ENCODE peak calls at places on chromosomes 5 and 9, in ten cellular contexts. One of them, this sample, is unnamed.

GRCh38 chr5:144352318-144352717 is 181.6 kb downstream of the KCTD16 start:
- DNase-seq in astrocyte of the spinal cord: no peak
- DNase-seq in Calu3: no peak
- DNase-seq in CD8-positive, alpha-beta T cell: no peak
- DNase-seq in IMR-90: no peak
- DNase-seq in keratinocyte: no peak
- DNase-seq in cardiac muscle cell: no peak
- DNase-seq in WERI-Rb-1: no peak
- DNase-seq in fibroblast of the aortic adventitia: no peak
- DNase-seq in cardiac fibroblast: no peak
- DNase-seq in this sample: no peak

GRCh38 chr9:38405841-38406240 is 13.3 kb downstream of the ALDH1B1 start:
- DNase-seq in astrocyte of the spinal cord: no peak
- DNase-seq in Calu3: no peak
- DNase-seq in CD8-positive, alpha-beta T cell: no peak
- DNase-seq in IMR-90: peak; percentile 21
- DNase-seq in keratinocyte: no peak
- DNase-seq in cardiac muscle cell: no peak
- DNase-seq in WERI-Rb-1: peak; percentile 34
- DNase-seq in fibroblast of the aortic adventitia: no peak
- DNase-seq in cardiac fibroblast: no peak
- DNase-seq in this sample: no peak

GRCh38 chr5:73853091-73853490 is 227.1 kb downstream of the ARHGEF28 start:
- DNase-seq in astrocyte of the spinal cord: peak; percentile 52
- DNase-seq in Calu3: peak; percentile 61
- DNase-seq in CD8-positive, alpha-beta T cell: no peak
- DNase-seq in IMR-90: peak; percentile 73
- DNase-seq in keratinocyte: no peak
- DNase-seq in cardiac muscle cell: no peak
- DNase-seq in WERI-Rb-1: no peak
- DNase-seq in fibroblast of the aortic adventitia: peak; percentile 59
- DNase-seq in cardiac fibroblast: no peak
- DNase-seq in this sample: no peak

GRCh38 chr5:128671861-128672414 is 133.9 kb upstream of the FBN2 start:
- DNase-seq in astrocyte of the spinal cord: no peak
- DNase-seq in Calu3: no peak
- DNase-seq in CD8-positive, alpha-beta T cell: no peak
- DNase-seq in IMR-90: no peak
- DNase-seq in keratinocyte: no peak
- DNase-seq in cardiac muscle cell: no peak
- DNase-seq in WERI-Rb-1: no peak
- DNase-seq in fibroblast of the aortic adventitia: peak; percentile 39
- DNase-seq in cardiac fibroblast: no peak
- DNase-seq in this sample: no peak

GRCh38 chr5:78533356-78533755 is 115.2 kb downstream of the LHFPL2 start:
- DNase-seq in astrocyte of the spinal cord: peak; percentile 51
- DNase-seq in Calu3: no peak
- DNase-seq in CD8-positive, alpha-beta T cell: no peak
- DNase-seq in IMR-90: peak; percentile 38
- DNase-seq in keratinocyte: no peak
- DNase-seq in cardiac muscle cell: no peak
- DNase-seq in WERI-Rb-1: no peak
- DNase-seq in fibroblast of the aortic adventitia: peak; percentile 48
- DNase-seq in cardiac fibroblast: peak; percentile 64
- DNase-seq in this sample: no peak

GRCh38 chr5:31639488-31640011 is 619 bp downstream of the PDZD2 start:
- DNase-seq in astrocyte of the spinal cord: no peak
- DNase-seq in Calu3: no peak
- DNase-seq in CD8-positive, alpha-beta T cell: peak; percentile 6
- DNase-seq in IMR-90: no peak
- DNase-seq in keratinocyte: no peak
- DNase-seq in cardiac muscle cell: no peak
- DNase-seq in WERI-Rb-1: peak; percentile 24
- DNase-seq in fibroblast of the aortic adventitia: no peak
- DNase-seq in cardiac fibroblast: no peak
- DNase-seq in this sample: peak; percentile 21

GRCh38 chr5:112270299-112271293 is 148.5 kb downstream of the EPB41L4A start:
- DNase-seq in astrocyte of the spinal cord: no peak
- DNase-seq in Calu3: no peak
- DNase-seq in CD8-positive, alpha-beta T cell: no peak
- DNase-seq in IMR-90: no peak
- DNase-seq in keratinocyte: no peak
- DNase-seq in cardiac muscle cell: peak; percentile 2
- DNase-seq in WERI-Rb-1: no peak
- DNase-seq in fibroblast of the aortic adventitia: peak; percentile 0
- DNase-seq in cardiac fibroblast: peak; percentile 10
- DNase-seq in this sample: no peak

GRCh38 chr5:151742870-151743294 is 15.5 kb downstream of the ATOX1 start:
- DNase-seq in astrocyte of the spinal cord: peak; percentile 75
- DNase-seq in Calu3: peak; percentile 35
- DNase-seq in CD8-positive, alpha-beta T cell: no peak
- DNase-seq in IMR-90: peak; percentile 74
- DNase-seq in keratinocyte: no peak
- DNase-seq in cardiac muscle cell: peak; percentile 76
- DNase-seq in WERI-Rb-1: peak; percentile 52
- DNase-seq in fibroblast of the aortic adventitia: peak; percentile 79
- DNase-seq in cardiac fibroblast: peak; percentile 74
- DNase-seq in this sample: no peak

GRCh38 chr9:110626109-110626829 is 42.3 kb upstream of the MUSK start:
- DNase-seq in astrocyte of the spinal cord: peak; percentile 84
- DNase-seq in Calu3: no peak
- DNase-seq in CD8-positive, alpha-beta T cell: no peak
- DNase-seq in IMR-90: peak; percentile 98
- DNase-seq in keratinocyte: no peak
- DNase-seq in cardiac muscle cell: peak; percentile 88
- DNase-seq in WERI-Rb-1: no peak
- DNase-seq in fibroblast of the aortic adventitia: peak; percentile 92
- DNase-seq in cardiac fibroblast: peak; percentile 88
- DNase-seq in this sample: no peak

GRCh38 chr9:110255417-110256141 is 728 bp downstream of the TXN start:
- DNase-seq in astrocyte of the spinal cord: peak; percentile 43
- DNase-seq in Calu3: peak; percentile 59
- DNase-seq in CD8-positive, alpha-beta T cell: peak; percentile 17
- DNase-seq in IMR-90: peak; percentile 47
- DNase-seq in keratinocyte: no peak
- DNase-seq in cardiac muscle cell: peak; percentile 49
- DNase-seq in WERI-Rb-1: no peak
- DNase-seq in fibroblast of the aortic adventitia: peak; percentile 61
- DNase-seq in cardiac fibroblast: peak; percentile 46
- DNase-seq in this sample: no peak

GRCh38 chr9:87567047-87567446 is 69.4 kb downstream of the DAPK1 start:
- DNase-seq in astrocyte of the spinal cord: no peak
- DNase-seq in Calu3: no peak
- DNase-seq in CD8-positive, alpha-beta T cell: no peak
- DNase-seq in IMR-90: no peak
- DNase-seq in keratinocyte: no peak
- DNase-seq in cardiac muscle cell: peak; percentile 63
- DNase-seq in WERI-Rb-1: peak; percentile 49
- DNase-seq in fibroblast of the aortic adventitia: peak; percentile 76
- DNase-seq in cardiac fibroblast: peak; percentile 64
- DNase-seq in this sample: no peak

GRCh38 chr5:175766963-175767362 is 104.4 kb upstream of the CPLX2 start:
- DNase-seq in astrocyte of the spinal cord: no peak
- DNase-seq in Calu3: no peak
- DNase-seq in CD8-positive, alpha-beta T cell: no peak
- DNase-seq in IMR-90: no peak
- DNase-seq in keratinocyte: no peak
- DNase-seq in cardiac muscle cell: no peak
- DNase-seq in WERI-Rb-1: no peak
- DNase-seq in fibroblast of the aortic adventitia: no peak
- DNase-seq in cardiac fibroblast: no peak
- DNase-seq in this sample: no peak

GRCh38 chr9:133253268-133253667 is 21.7 kb downstream of the ABO start:
- DNase-seq in astrocyte of the spinal cord: no peak
- DNase-seq in Calu3: no peak
- DNase-seq in CD8-positive, alpha-beta T cell: no peak
- DNase-seq in IMR-90: no peak
- DNase-seq in keratinocyte: no peak
- DNase-seq in cardiac muscle cell: no peak
- DNase-seq in WERI-Rb-1: no peak
- DNase-seq in fibroblast of the aortic adventitia: no peak
- DNase-seq in cardiac fibroblast: no peak
- DNase-seq in this sample: no peak

DNA sequence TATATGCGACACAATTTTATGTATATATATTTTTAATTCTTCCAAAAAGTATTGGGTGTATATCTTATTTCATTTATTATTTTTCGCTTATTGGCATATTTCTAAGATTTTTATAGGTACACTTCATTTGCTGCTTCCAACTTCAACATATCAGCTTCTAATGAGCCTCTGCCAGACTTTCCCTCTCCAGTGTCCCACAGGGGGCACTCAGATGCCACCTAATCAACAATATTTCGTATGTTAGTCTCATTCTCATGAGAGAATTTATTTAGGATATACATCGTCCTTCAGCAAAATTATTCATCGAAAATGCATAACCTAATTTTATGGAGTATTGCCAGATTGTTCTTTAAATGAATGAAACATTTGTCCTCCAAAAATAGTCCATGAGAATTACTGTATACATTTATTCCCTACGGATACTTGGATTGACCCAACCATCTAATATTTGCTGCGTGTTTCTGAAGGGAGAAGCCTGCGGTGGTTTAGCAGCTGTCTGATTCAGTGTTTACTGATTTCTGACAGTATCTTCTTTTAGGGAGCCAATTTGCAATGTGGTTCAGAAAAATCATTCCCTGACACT is 100.6 kb upstream of the SELENOP start:
- DNase-seq in astrocyte of the spinal cord: peak; percentile 72
- DNase-seq in Calu3: peak; percentile 71
- DNase-seq in CD8-positive, alpha-beta T cell: peak; percentile 60
- DNase-seq in IMR-90: peak; percentile 72
- DNase-seq in keratinocyte: no peak
- DNase-seq in cardiac muscle cell: peak; percentile 74
- DNase-seq in WERI-Rb-1: no peak
- DNase-seq in fibroblast of the aortic adventitia: peak; percentile 70
- DNase-seq in cardiac fibroblast: peak; percentile 77
- DNase-seq in this sample: no peak
- TF ChIP-seq CTCF in astrocyte of the spinal cord: peak; percentile 55
- TF ChIP-seq CTCF in Calu3: peak; percentile 45
- TF ChIP-seq CTCF in CD8-positive, alpha-beta T cell: peak; percentile 61
- TF ChIP-seq CTCF in IMR-90: peak; percentile 79
- TF ChIP-seq CTCF in keratinocyte: peak; percentile 22
- TF ChIP-seq CTCF in cardiac muscle cell: peak; percentile 56
- TF ChIP-seq CTCF in WERI-Rb-1: no peak
- TF ChIP-seq CTCF in fibroblast of the aortic adventitia: peak; percentile 43
- TF ChIP-seq CTCF in cardiac fibroblast: peak; percentile 56
- TF ChIP-seq CTCF in this sample: no peak

DNA sequence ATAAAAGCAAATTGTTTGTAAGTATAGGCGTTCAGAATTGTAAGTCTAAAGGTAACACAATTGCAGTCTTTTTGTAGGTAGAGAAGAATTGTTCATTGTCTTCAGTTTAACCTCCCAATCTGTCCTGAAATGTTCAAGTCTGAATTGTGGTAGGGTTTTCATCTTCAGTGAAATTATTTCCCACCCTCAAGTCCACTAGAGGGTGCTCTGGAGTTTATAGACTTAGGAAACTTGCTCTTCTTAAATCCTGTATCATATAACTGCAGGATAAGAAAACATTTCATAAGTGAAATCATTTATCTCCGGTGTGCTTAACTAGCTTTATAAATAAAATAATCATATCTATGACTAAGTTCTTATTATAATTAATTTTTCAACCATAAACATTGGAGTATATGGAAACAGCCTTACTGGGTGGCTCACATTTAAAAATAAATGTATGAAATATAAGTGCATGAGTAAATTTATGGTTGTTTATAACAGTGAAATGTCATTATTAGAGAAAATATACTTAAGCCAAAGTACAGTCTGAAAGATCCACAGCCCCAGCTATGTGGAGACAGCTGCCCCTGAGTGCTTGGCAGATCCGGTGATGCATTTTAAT is 182.4 kb upstream of the OTULINL start:
- DNase-seq in astrocyte of the spinal cord: peak; percentile 86
- DNase-seq in Calu3: no peak
- DNase-seq in CD8-positive, alpha-beta T cell: peak; percentile 37
- DNase-seq in IMR-90: peak; percentile 74
- DNase-seq in keratinocyte: no peak
- DNase-seq in cardiac muscle cell: peak; percentile 77
- DNase-seq in WERI-Rb-1: no peak
- DNase-seq in fibroblast of the aortic adventitia: peak; percentile 88
- DNase-seq in cardiac fibroblast: peak; percentile 83
- DNase-seq in this sample: no peak
- TF ChIP-seq CTCF in astrocyte of the spinal cord: peak; percentile 69
- TF ChIP-seq CTCF in Calu3: no peak
- TF ChIP-seq CTCF in CD8-positive, alpha-beta T cell: peak; percentile 71
- TF ChIP-seq CTCF in IMR-90: peak; percentile 69
- TF ChIP-seq CTCF in keratinocyte: peak; percentile 50
- TF ChIP-seq CTCF in cardiac muscle cell: peak; percentile 73
- TF ChIP-seq CTCF in WERI-Rb-1: peak; percentile 56
- TF ChIP-seq CTCF in fibroblast of the aortic adventitia: peak; percentile 77
- TF ChIP-seq CTCF in cardiac fibroblast: peak; percentile 69
- TF ChIP-seq CTCF in this sample: peak; percentile 23

DNA sequence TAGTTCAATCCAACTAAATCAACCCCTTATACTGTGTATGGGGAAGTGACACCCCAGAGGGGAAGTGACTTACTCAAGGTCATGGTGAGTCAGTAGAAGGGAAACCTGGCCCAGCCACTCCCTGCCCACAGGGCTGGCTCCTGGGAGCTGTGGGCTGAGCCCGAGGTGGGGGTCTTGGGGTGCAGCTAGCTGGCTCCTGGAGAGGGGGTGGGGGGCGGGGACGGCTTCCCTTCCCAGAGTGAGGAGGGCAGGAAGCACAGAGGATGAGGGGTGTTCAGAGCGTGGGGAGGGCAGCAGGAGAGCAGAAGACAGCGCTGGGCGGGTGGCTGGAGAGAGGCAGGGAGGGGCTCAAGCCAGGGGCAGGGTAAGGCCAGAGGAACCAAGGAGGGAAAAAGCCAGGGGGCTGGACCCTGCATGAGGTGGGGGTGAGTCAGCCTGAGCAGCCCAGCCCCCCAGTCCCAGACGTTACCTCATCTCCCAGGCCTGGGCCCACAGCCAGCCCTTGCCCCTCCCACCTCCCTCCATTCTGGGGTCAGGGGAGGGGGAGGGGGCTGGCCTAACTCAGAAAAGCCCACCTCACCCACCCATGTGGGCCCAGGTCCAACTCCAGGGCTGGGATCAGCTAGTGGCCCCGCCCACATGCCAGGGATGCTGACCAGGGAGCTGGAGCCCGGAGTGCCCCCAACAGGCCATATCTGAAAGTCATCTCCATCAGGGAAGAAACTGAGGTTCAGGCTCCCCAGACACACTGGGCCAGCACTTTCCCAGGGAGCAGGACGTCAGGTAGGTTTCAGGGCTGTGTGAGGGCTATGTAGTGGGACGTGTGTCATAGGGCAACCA is 2.8 kb downstream of the PDLIM7 start:
- DNase-seq in astrocyte of the spinal cord: peak; percentile 96
- DNase-seq in Calu3: peak; percentile 95
- DNase-seq in CD8-positive, alpha-beta T cell: no peak
- DNase-seq in IMR-90: peak; percentile 92
- DNase-seq in keratinocyte: peak; percentile 36
- DNase-seq in cardiac muscle cell: peak; percentile 90
- DNase-seq in WERI-Rb-1: peak; percentile 43
- DNase-seq in fibroblast of the aortic adventitia: peak; percentile 92
- DNase-seq in cardiac fibroblast: peak; percentile 91
- DNase-seq in this sample: peak; percentile 44
- TF ChIP-seq CTCF in astrocyte of the spinal cord: peak; percentile 45
- TF ChIP-seq CTCF in Calu3: peak; percentile 35
- TF ChIP-seq CTCF in CD8-positive, alpha-beta T cell: no peak
- TF ChIP-seq CTCF in IMR-90: peak; percentile 55
- TF ChIP-seq CTCF in keratinocyte: peak; percentile 35
- TF ChIP-seq CTCF in cardiac muscle cell: peak; percentile 35
- TF ChIP-seq CTCF in WERI-Rb-1: peak; percentile 42
- TF ChIP-seq CTCF in fibroblast of the aortic adventitia: peak; percentile 56
- TF ChIP-seq CTCF in cardiac fibroblast: peak; percentile 41
- TF ChIP-seq CTCF in this sample: no peak

GRCh38 chr5:120354126-120354525 is 110.0 kb upstream of the PRR16 start:
- DNase-seq in astrocyte of the spinal cord: no peak
- DNase-seq in Calu3: no peak
- DNase-seq in CD8-positive, alpha-beta T cell: no peak
- DNase-seq in IMR-90: no peak
- DNase-seq in keratinocyte: no peak
- DNase-seq in cardiac muscle cell: no peak
- DNase-seq in WERI-Rb-1: no peak
- DNase-seq in fibroblast of the aortic adventitia: no peak
- DNase-seq in cardiac fibroblast: no peak
- DNase-seq in this sample: no peak
- TF ChIP-seq CTCF in astrocyte of the spinal cord: no peak
- TF ChIP-seq CTCF in Calu3: no peak
- TF ChIP-seq CTCF in CD8-positive, alpha-beta T cell: no peak
- TF ChIP-seq CTCF in IMR-90: no peak
- TF ChIP-seq CTCF in keratinocyte: no peak
- TF ChIP-seq CTCF in cardiac muscle cell: no peak
- TF ChIP-seq CTCF in WERI-Rb-1: no peak
- TF ChIP-seq CTCF in fibroblast of the aortic adventitia: no peak
- TF ChIP-seq CTCF in cardiac fibroblast: no peak
- TF ChIP-seq CTCF in this sample: no peak